ENCODE peak calls at places on chromosome 7, in four cellular contexts. One of them, this sample, is unnamed.

GRCh38 chr7:33932221-33932620 is 26.9 kb downstream of the BMPER start:
- DNase-seq in NCI-H1436: no peak
- DNase-seq in H7: no peak
- DNase-seq in retina: peak
- DNase-seq in this sample: no peak

GRCh38 chr7:137877301-137877700 is 30.5 kb upstream of the DGKI start:
- DNase-seq in NCI-H1436: no peak
- DNase-seq in retina: no peak
- DNase-seq in H7: no peak
- DNase-seq in this sample: no peak

GRCh38 chr7:87091487-87092066 is 32.1 kb upstream of the ELAPOR2 start:
- DNase-seq in retina: no peak
- DNase-seq in NCI-H1436: no peak
- DNase-seq in H7: peak
- DNase-seq in this sample: no peak

GRCh38 chr7:76997381-76998262 is 34.5 kb downstream of the SPDYE17 start:
- DNase-seq in NCI-H1436: no peak
- DNase-seq in retina: no peak
- DNase-seq in H7: peak
- DNase-seq in this sample: peak

GRCh38 chr7:149838224-149838991 is at the start of gene ZNF862:
- DNase-seq in H7: peak
- DNase-seq in retina: peak
- DNase-seq in NCI-H1436: peak
- DNase-seq in this sample: peak

GRCh38 chr7:8035647-8036518 is 67.3 kb downstream of the GLCCI1 start:
- DNase-seq in retina: no peak
- DNase-seq in H7: peak
- DNase-seq in NCI-H1436: no peak
- DNase-seq in this sample: peak

GRCh38 chr7:44534087-44534486 is 7.0 kb downstream of the NPC1L1 start:
- DNase-seq in NCI-H1436: no peak
- DNase-seq in retina: no peak
- DNase-seq in H7: no peak
- DNase-seq in this sample: no peak

GRCh38 chr7:71753959-71754652 is 622.2 kb downstream of the GALNT17 start:
- DNase-seq in NCI-H1436: no peak
- DNase-seq in H7: no peak
- DNase-seq in retina: no peak
- DNase-seq in this sample: no peak

GRCh38 chr7:27181176-27181520 is 3.9 kb downstream of the HOXA11 start:
- DNase-seq in retina: no peak
- DNase-seq in H7: no peak
- DNase-seq in NCI-H1436: no peak
- DNase-seq in this sample: no peak